ENCODE peak calls at places on chromosome 22, in ten cellular contexts. O is dermis blood vessel endothelial cell; W is ELF-1; F is head of caudate nucleus; X is NCI-H510A treated with DMSO at 0.1 percent for 48 hours; I is activated CD4-positive, CD25-positive, alpha-beta regulatory T cell; N is spleen; Q is thoracic aorta; Y is Caki2; B is stimulated activated naive CD4-positive, alpha-beta T cell. V is an unnamed sample.

GRCh38 chr22:25930710-25931353 is 188.8 kb downstream of the MYO18B start:
- DNase-seq in O (no peak), W (peak), F (no peak), X (peak), I (no peak), N (no peak), Q (no peak), Y (no peak), B (no peak), V (no peak)

GRCh38 chr22:42608481-42609361 is 6.0 kb downstream of the POLDIP3 start:
- DNase-seq in O (peak), W (peak), F (peak), X (no peak), I (no peak), N (no peak), Q (no peak), Y (peak), B (no peak), V (peak)

GRCh38 chr22:49929553-49929979 is 11.1 kb downstream of the CRELD2 start:
- DNase-seq in O (peak), W (peak), F (no peak), X (no peak), I (peak), N (peak), Q (no peak), Y (peak), B (peak), V (peak)

GRCh38 chr22:45905924-45906865 is 70.8 kb downstream of the WNT7B start:
- DNase-seq in O (no peak), W (peak), F (no peak), X (no peak), I (no peak), N (no peak), Q (peak), Y (no peak), B (no peak), V (peak)

GRCh38 chr22:47307812-47308211 is 545.4 kb downstream of the TBC1D22A start:
- DNase-seq in O (no peak), W (no peak), F (no peak), X (no peak), I (no peak), N (no peak), Q (no peak), Y (no peak), B (no peak), V (peak)

GRCh38 chr22:36147196-36147788 is 13.3 kb downstream of the APOL3 start:
- DNase-seq in O (no peak), W (peak), F (no peak), X (no peak), I (no peak), N (no peak), Q (no peak), Y (no peak), B (no peak), V (no peak)

GRCh38 chr22:47209077-47209514 is 446.6 kb downstream of the TBC1D22A start:
- DNase-seq in O (no peak), W (no peak), F (no peak), X (no peak), I (no peak), N (peak), Q (no peak), Y (no peak), B (no peak), V (no peak)

GRCh38 chr22:37607010-37607911 is 1.4 kb upstream of the GGA1 start:
- DNase-seq in O (peak), W (peak), F (peak), X (peak), I (peak), N (peak), Q (no peak), Y (peak), B (peak), V (peak)

GRCh38 chr22:30324008-30324730 is 2.6 kb downstream of the TBC1D10A start:
- DNase-seq in O (no peak), W (no peak), F (no peak), X (no peak), I (no peak), N (no peak), Q (no peak), Y (no peak), B (peak), V (no peak)

GRCh38 chr22:36368359-36368983 is 19.3 kb downstream of the MYH9 start:
- DNase-seq in O (peak), W (peak), F (no peak), X (no peak), I (no peak), N (no peak), Q (no peak), Y (peak), B (no peak), V (peak)

GRCh38 chr22:49999063-49999900 is 13.3 kb downstream of the IL17REL start:
- DNase-seq in O (peak), W (peak), F (no peak), X (no peak), I (no peak), N (peak), Q (peak), Y (no peak), B (no peak), V (no peak)

GRCh38 chr22:22400099-22400498 is 108.4 kb downstream of the ZNF280B start:
- DNase-seq in O (no peak), W (no peak), F (no peak), X (no peak), I (no peak), N (no peak), Q (no peak), Y (no peak), B (no peak), V (no peak)

GRCh38 chr22:37631448-37632173 is 7.9 kb upstream of the SH3BP1 start:
- DNase-seq in O (peak), W (no peak), F (no peak), X (no peak), I (no peak), N (peak), Q (no peak), Y (no peak), B (no peak), V (no peak)

GRCh38 chr22:21816787-21817496 is 50.5 kb downstream of the MAPK1 start:
- DNase-seq in O (peak), W (no peak), F (no peak), X (peak), I (no peak), N (no peak), Q (no peak), Y (peak), B (peak), V (peak)

GRCh38 chr22:19514831-19515565 is 9.2 kb downstream of the CLDN5 start:
- DNase-seq in O (peak), W (no peak), F (no peak), X (peak), I (no peak), N (no peak), Q (no peak), Y (no peak), B (no peak), V (peak)

GRCh38 chr22:37018815-37019308 is 385 bp downstream of the TST start:
- DNase-seq in O (peak), W (peak), F (peak), X (peak), I (no peak), N (peak), Q (no peak), Y (peak), B (no peak), V (peak)

GRCh38 chr22:35422936-35423335 is 23.0 kb downstream of the MCM5 start:
- DNase-seq in O (no peak), W (no peak), F (no peak), X (no peak), I (no peak), N (no peak), Q (no peak), Y (no peak), B (no peak), V (no peak)

GRCh38 chr22:35288116-35288515 is 11.6 kb upstream of the TOM1 start:
- DNase-seq in O (no peak), W (no peak), F (no peak), X (no peak), I (no peak), N (no peak), Q (no peak), Y (no peak), B (no peak), V (no peak)

GRCh38 chr22:33130473-33130872 is 72.3 kb upstream of the SYN3 start:
- DNase-seq in O (no peak), W (no peak), F (no peak), X (no peak), I (no peak), N (no peak), Q (no peak), Y (no peak), B (no peak), V (no peak)

GRCh38 chr22:27987557-27987956 is 68.5 kb upstream of the PITPNB start:
- DNase-seq in O (no peak), W (peak), F (no peak), X (no peak), I (no peak), N (no peak), Q (no peak), Y (no peak), B (no peak), V (peak)

GRCh38 chr22:25845985-25846745 is 104.2 kb downstream of the MYO18B start:
- DNase-seq in O (no peak), W (peak), F (no peak), X (no peak), I (no peak), N (no peak), Q (no peak), Y (no peak), B (no peak), V (no peak)

GRCh38 chr22:49728566-49729271 is 99.0 kb downstream of the BRD1 start:
- DNase-seq in O (no peak), W (no peak), F (no peak), X (no peak), I (no peak), N (no peak), Q (no peak), Y (no peak), B (no peak), V (no peak)

GRCh38 chr22:29704528-29705285 is 15.1 kb upstream of the CABP7 start:
- DNase-seq in O (no peak), W (no peak), F (peak), X (peak), I (no peak), N (no peak), Q (no peak), Y (no peak), B (no peak), V (peak)